ENCODE peak calls at places on chromosomes 5 and 9, in eight cellular contexts. T is neuronal stem cell, K is uterus, U is pancreas, H is lung, B is right cardiac atrium, I is right atrium auricular region, O is keratinocyte. L is an unnamed sample.

GRCh38 chr9:71626395-71626794 is 141.9 kb downstream of the CEMIP2 start:
- DNase-seq in T (no peak), K (no peak), U (no peak), H (no peak), B (no peak), I (no peak), O (no peak), L (no peak)

GRCh38 chr5:180633283-180634177 is 15.9 kb downstream of the FLT4 start:
- DNase-seq in T (no peak), K (no peak), U (no peak), H (no peak), B (peak; percentile 23), I (no peak), O (no peak), L (peak; percentile 1)

GRCh38 chr9:115015018-115015635 is 84.7 kb upstream of the TNFSF8 start:
- DNase-seq in T (peak; percentile 32), K (no peak), U (peak; percentile 23), H (no peak), B (no peak), I (no peak), O (no peak), L (no peak)

GRCh38 chr5:65077653-65078052 is 308.9 kb downstream of the CWC27 start:
- DNase-seq in T (no peak), K (no peak), U (no peak), H (no peak), B (no peak), I (no peak), O (no peak), L (no peak)

GRCh38 chr9:113428062-113428600 is 17.6 kb downstream of the C9orf43 start:
- DNase-seq in T (no peak), K (no peak), U (no peak), H (no peak), B (no peak), I (no peak), O (no peak), L (no peak)

GRCh38 chr5:142304013-142304701 is 20.7 kb downstream of the SPRY4 start:
- DNase-seq in T (no peak), K (no peak), U (peak; percentile 13), H (no peak), B (peak; percentile 71), I (no peak), O (no peak), L (no peak)

GRCh38 chr9:82797539-82797938 is 265.4 kb downstream of the RASEF start:
- DNase-seq in T (no peak), K (no peak), U (peak; percentile 12), H (no peak), B (peak; percentile 74), I (peak; percentile 59), O (no peak), L (no peak)

GRCh38 chr9:104743377-104743985 is 4.0 kb upstream of the NIPSNAP3A start:
- DNase-seq in T (peak; percentile 48), K (no peak), U (peak; percentile 36), H (no peak), B (no peak), I (no peak), O (peak; percentile 13), L (no peak)

GRCh38 chr5:174396541-174396940 is 327.8 kb upstream of the MSX2 start:
- DNase-seq in T (no peak), K (no peak), U (no peak), H (no peak), B (no peak), I (no peak), O (no peak), L (no peak)

GRCh38 chr5:37740331-37741066 is 99.3 kb downstream of the GDNF start:
- DNase-seq in T (no peak), K (no peak), U (no peak), H (no peak), B (no peak), I (no peak), O (no peak), L (no peak)

GRCh38 chr9:928363-929042 is 48.0 kb upstream of the DMRT3 start:
- DNase-seq in T (no peak), K (no peak), U (peak; percentile 15), H (no peak), B (no peak), I (no peak), O (no peak), L (no peak)

GRCh38 chr5:1638658-1639400 is 115.1 kb upstream of the LPCAT1 start:
- DNase-seq in T (no peak), K (peak; percentile 1), U (no peak), H (no peak), B (no peak), I (no peak), O (no peak), L (no peak)

GRCh38 chr9:120397453-120397852 is 182.5 kb downstream of the CDK5RAP2 start:
- DNase-seq in T (no peak), K (no peak), U (no peak), H (no peak), B (no peak), I (no peak), O (no peak), L (no peak)

GRCh38 chr5:142486581-142486980 is 161.8 kb upstream of the SPRY4 start:
- DNase-seq in T (no peak), K (no peak), U (no peak), H (no peak), B (no peak), I (no peak), O (no peak), L (no peak)

GRCh38 chr5:38968665-38969064 is 105.5 kb downstream of the RICTOR start:
- DNase-seq in T (no peak), K (no peak), U (no peak), H (no peak), B (no peak), I (no peak), O (no peak), L (no peak)

GRCh38 chr5:173629628-173630027 is 13.2 kb upstream of the BOD1 start:
- DNase-seq in T (no peak), K (no peak), U (no peak), H (no peak), B (no peak), I (no peak), O (no peak), L (no peak)

GRCh38 chr5:127960126-127960744 is 123.3 kb upstream of the SLC12A2 start:
- DNase-seq in T (no peak), K (no peak), U (no peak), H (no peak), B (no peak), I (no peak), O (no peak), L (no peak)

GRCh38 chr5:143448518-143448917 is 45.0 kb upstream of the NR3C1 start:
- DNase-seq in T (no peak), K (no peak), U (no peak), H (no peak), B (no peak), I (no peak), O (no peak), L (no peak)

DNA sequence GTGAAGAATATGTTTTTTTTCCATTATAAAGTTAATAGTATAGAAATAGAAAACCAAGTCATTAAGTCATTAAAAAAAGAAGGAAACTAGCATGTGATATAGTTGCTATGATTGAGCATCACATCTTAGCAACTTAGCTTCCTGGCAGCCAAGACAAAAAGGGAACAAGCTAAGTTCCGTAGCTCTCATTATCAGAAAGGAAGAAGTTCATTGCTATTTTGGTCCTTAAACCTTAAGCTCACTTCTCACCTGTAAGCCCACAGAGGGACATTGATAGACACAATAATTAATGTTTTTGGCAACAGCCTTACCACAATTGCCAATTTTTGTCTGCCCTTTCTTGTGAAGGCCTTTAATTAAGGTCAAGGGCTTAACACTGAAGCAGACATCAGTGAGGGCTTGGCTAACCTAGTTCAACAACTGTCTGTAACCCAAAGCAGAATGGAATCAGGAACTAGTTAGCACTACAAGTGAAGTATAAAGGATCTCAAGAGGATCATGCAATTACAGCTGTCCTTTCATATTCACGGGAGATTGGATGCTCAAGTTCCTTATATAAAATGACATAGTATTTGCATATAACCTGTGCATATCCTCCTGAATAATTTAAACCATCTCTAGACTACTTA is 24.0 kb upstream of the KLF4 start:
- DNase-seq in T (no peak), K (no peak), U (no peak), H (no peak), B (no peak), I (no peak), O (no peak), L (no peak)
- H3K27ac ChIP-seq in T (no peak overlapping the region), K (no peak overlapping the region), U (no peak overlapping the region), H (no peak overlapping the region), B (no peak overlapping the region), I (no peak overlapping the region), O (no peak overlapping the region), L (no peak overlapping the region)

DNA sequence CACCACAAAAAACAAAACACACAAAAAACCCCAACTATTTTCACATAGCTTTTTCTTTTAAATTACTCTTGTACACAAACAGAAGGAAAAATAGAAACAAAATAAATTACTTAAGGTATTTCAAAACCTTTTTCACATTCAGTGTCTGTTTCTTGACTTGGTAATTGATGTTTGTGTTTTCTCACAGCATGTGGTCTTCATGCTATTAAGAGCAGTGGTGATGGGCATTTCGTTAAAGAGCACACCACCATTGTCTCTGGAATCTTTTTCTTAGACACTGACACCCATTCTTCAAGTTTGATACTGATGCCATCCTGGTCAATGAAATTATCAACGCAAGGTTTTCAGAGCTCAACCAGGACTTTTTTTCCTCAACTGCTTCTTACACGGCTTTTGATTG is 63.8 kb downstream of the SLC28A3 start:
- DNase-seq in T (no peak), K (no peak), U (no peak), H (no peak), B (no peak), I (no peak), O (no peak), L (no peak)
- H3K9me3 ChIP-seq in T (no peaks in the 10 kb centered on the region), K (no peaks in the 10 kb centered on the region), U (no peaks in the 10 kb centered on the region), H (no peaks in the 10 kb centered on the region), B (no peaks in the 10 kb centered on the region), I (no peaks in the 10 kb centered on the region), O (no peaks in the 10 kb centered on the region), L (no peaks in the 10 kb centered on the region)

DNA sequence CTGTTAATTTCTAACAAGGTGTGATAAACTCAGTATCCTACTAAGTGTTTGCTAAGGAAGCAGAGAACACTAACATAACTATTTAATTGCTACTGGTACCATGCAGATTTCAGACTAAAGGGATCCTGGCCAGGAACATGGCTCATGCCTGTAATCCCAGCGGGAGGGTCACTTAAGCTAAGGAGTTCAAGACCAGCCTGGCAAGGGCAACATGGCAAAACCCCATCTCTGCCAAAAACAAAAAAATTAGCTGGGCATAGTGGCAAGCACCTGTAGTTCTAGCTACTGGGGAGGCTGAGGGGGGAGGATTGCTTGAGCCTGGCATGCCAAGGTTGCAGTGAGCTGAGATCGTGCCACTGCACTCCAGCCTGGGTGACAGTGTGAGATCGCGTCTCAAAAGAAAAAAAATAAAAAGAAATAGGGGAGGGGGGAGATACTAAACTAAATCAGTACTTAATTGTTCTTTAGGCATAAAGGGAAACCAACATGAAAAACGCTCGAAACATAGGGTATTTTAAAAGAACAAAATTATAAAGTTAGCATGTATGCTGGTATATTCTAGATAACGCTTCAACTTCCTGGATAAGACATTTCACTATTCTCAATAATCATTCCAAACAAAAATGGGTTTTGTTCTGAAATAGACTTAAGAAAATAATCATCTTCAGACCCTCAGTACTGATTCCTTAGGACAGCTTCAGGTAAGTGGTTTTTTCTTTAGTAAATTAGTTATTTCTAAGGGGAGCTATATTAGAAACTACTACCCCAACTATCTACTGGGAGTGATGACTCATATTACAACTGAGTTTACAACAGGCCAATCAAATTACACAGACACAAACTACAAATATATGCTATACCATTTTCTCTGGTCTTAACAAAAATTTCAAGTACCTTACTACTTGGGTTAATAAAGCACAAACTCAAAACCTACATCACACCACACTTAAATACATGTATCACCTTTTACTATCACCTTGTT is 3.5 kb downstream of the PANK3 start:
- DNase-seq in T (no peak), K (no peak), U (no peak), H (no peak), B (no peak), I (no peak), O (no peak), L (no peak)
- H3K27ac ChIP-seq in T (no peak overlapping the region), K (no peak overlapping the region), U (no peak overlapping the region), H (no peak overlapping the region), B (no peak overlapping the region), I (no peak overlapping the region), O (no peak overlapping the region), L (no peak overlapping the region)

GRCh38 chr5:10709409-10709808 is 51.6 kb downstream of the DAP start:
- DNase-seq in T (no peak), K (no peak), U (no peak), H (no peak), B (no peak), I (no peak), O (no peak), L (no peak)
- H3K9me3 ChIP-seq in T (no peaks in the 10 kb centered on the region), K (no peaks in the 10 kb centered on the region), U (no peaks in the 10 kb centered on the region), H (no peaks in the 10 kb centered on the region), B (peaks cover 1% of the 10 kb centered on the region), I (no peaks in the 10 kb centered on the region), O (no peaks in the 10 kb centered on the region), L (no peaks in the 10 kb centered on the region)

L was measured in psoas muscle.